ENCODE peak calls at places on chromosomes 12 and 14, in four cellular contexts. V is HepG2, M is K562, N is GM12878. P is an unnamed sample.

GRCh38 chr14:45743884-45744283 is 490.9 kb upstream of the MIS18BP1 start:
- DNase-seq in V (no peak), M (no peak), N (no peak), P (no peak)

GRCh38 chr12:54980341-54980740 is 4.2 kb downstream of the TESPA1 start:
- DNase-seq in V (no peak), M (peak), N (no peak), P (no peak)

GRCh38 chr12:59737725-59738463 is 142.1 kb downstream of the SLC16A7 start:
- DNase-seq in V (no peak), M (no peak), N (no peak), P (no peak)

GRCh38 chr14:77066555-77067172 is 31.4 kb upstream of the CIPC start:
- DNase-seq in V (no peak), M (no peak), N (no peak), P (no peak)

GRCh38 chr12:76113800-76114757 is 29.6 kb upstream of the NAP1L1 start:
- DNase-seq in V (no peak), M (peak), N (no peak), P (no peak)

GRCh38 chr12:126663304-126664094 is 1598.3 kb downstream of the AACS start:
- DNase-seq in V (peak), M (peak), N (no peak), P (no peak)

GRCh38 chr12:27236498-27236897 is 7.6 kb upstream of the STK38L start:
- DNase-seq in V (no peak), M (no peak), N (no peak), P (no peak)

GRCh38 chr12:132806857-132807256 is 21.8 kb downstream of the GOLGA3 start:
- DNase-seq in V (no peak), M (no peak), N (no peak), P (no peak)

GRCh38 chr14:72924332-72924731 is 1.9 kb upstream of the DCAF4 start:
- DNase-seq in V (peak), M (no peak), N (no peak), P (no peak)

GRCh38 chr14:21822109-21822508 is 148.5 kb upstream of the OR4E1 start:
- DNase-seq in V (no peak), M (no peak), N (no peak), P (no peak)

GRCh38 chr12:114955414-114956014 is 271.5 kb upstream of the TBX3 start:
- DNase-seq in V (no peak), M (no peak), N (no peak), P (no peak)

GRCh38 chr12:98594050-98594853 is 766 bp downstream of the SLC25A3 start:
- DNase-seq in V (no peak), M (no peak), N (no peak), P (no peak)

GRCh38 chr14:93219103-93219726 is 12.2 kb downstream of the UBR7 start:
- DNase-seq in V (peak), M (no peak), N (no peak), P (peak)

GRCh38 chr12:48980389-48980952 is 2.3 kb downstream of the WNT1 start:
- DNase-seq in V (no peak), M (peak), N (no peak), P (peak)

GRCh38 chr14:75979071-75979571 is 2.7 kb downstream of the TGFB3 start:
- DNase-seq in V (no peak), M (peak), N (no peak), P (peak)

GRCh38 chr12:10503460-10503859 is 2.2 kb upstream of the EIF2S3B start:
- DNase-seq in V (no peak), M (no peak), N (no peak), P (no peak)

GRCh38 chr12:68665016-68665569 is 21.7 kb upstream of the NUP107 start:
- DNase-seq in V (no peak), M (no peak), N (no peak), P (no peak)

GRCh38 chr12:95215925-95216324 is 1.3 kb downstream of the FGD6 start:
- DNase-seq in V (peak), M (no peak), N (no peak), P (no peak)

GRCh38 chr14:71758198-71758955 is 173.9 kb upstream of the RGS6 start:
- DNase-seq in V (no peak), M (no peak), N (no peak), P (no peak)

GRCh38 chr14:72952171-72952570 is 25.9 kb downstream of the DCAF4 start:
- DNase-seq in V (no peak), M (no peak), N (no peak), P (no peak)

GRCh38 chr12:29023436-29024076 is 125.5 kb upstream of the FAR2 start:
- DNase-seq in V (no peak), M (no peak), N (no peak), P (no peak)

GRCh38 chr14:74238974-74239847 is at the start of gene VSX2:
- DNase-seq in V (no peak), M (no peak), N (no peak), P (peak)

GRCh38 chr14:58427289-58428010 is at the start of the genes KIAA0586 and TIMM9:
- DNase-seq in V (peak), M (peak), N (peak), P (peak)

GRCh38 chr12:110721570-110721969 is 21.1 kb downstream of the PPP1CC start:
- DNase-seq in V (no peak), M (no peak), N (no peak), P (no peak)

GRCh38 chr14:64682173-64682710 is 22.0 kb upstream of the PLEKHG3 start:
- DNase-seq in V (no peak), M (no peak), N (no peak), P (peak)

GRCh38 chr14:61516957-61517356 is 178.4 kb upstream of the HIF1A start:
- DNase-seq in V (no peak), M (no peak), N (no peak), P (no peak)

GRCh38 chr12:39406257-39406656 is 36.7 kb downstream of the KIF21A start:
- DNase-seq in V (no peak), M (no peak), N (no peak), P (no peak)

GRCh38 chr12:6573001-6573400 is 4.9 kb upstream of the NOP2 start:
- DNase-seq in V (no peak), M (no peak), N (no peak), P (no peak)

GRCh38 chr14:49194067-49194466 is 392.1 kb downstream of the RPS29 start:
- DNase-seq in V (no peak), M (no peak), N (no peak), P (no peak)

GRCh38 chr12:6538420-6539275 is 4.3 kb downstream of the GAPDH start:
- DNase-seq in V (peak), M (no peak), N (no peak), P (no peak)

GRCh38 chr12:53056901-53057300 is 7.0 kb downstream of the TNS2 start:
- DNase-seq in V (no peak), M (no peak), N (no peak), P (no peak)

GRCh38 chr12:56529656-56530055 is 8.0 kb downstream of the RBMS2 start:
- DNase-seq in V (no peak), M (no peak), N (no peak), P (no peak)

DNA sequence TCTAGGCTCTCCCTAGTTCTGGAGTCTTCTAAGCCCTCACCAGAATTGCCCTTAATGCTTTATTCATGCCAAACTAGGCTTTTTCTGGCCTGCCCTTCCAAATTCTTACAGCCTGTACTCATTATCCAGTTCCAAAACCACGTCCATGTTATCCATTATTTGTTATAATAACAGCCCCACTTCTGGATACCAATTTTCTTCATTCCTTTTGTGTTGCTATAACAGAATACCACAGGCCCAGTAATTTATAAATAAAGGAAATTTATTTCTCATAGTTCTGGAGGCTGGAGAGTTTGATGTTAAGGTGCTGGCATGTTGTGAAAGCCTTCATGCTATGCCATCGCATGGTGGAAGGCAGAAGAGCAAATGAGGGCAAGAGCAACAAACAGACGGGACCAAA is 68.0 kb upstream of the AMIGO2 start:
- DNase-seq in V (no peak), M (no peak), N (no peak), P (no peak)
- TF ChIP-seq CREM in V (no peak), M (no peak), N (no peak), P (no peak)

GRCh38 chr14:39682563-39682962 is 250.3 kb upstream of the FBXO33 start:
- DNase-seq in V (no peak), M (no peak), N (no peak), P (no peak)
- TF ChIP-seq CREM in V (no peak), M (no peak), N (no peak), P (no peak)

GRCh38 chr14:98955741-98956070 is 316.3 kb downstream of the BCL11B start:
- DNase-seq in V (no peak), M (no peak), N (no peak), P (no peak)

GRCh38 chr14:98952595-98953325 is 319.2 kb downstream of the BCL11B start:
- DNase-seq in V (no peak), M (no peak), N (no peak), P (no peak)

GRCh38 chr14:98955036-98955740 is 316.8 kb downstream of the BCL11B start:
- DNase-seq in V (no peak), M (no peak), N (no peak), P (no peak)

GRCh38 chr14:98954347-98955000 is 317.5 kb downstream of the BCL11B start:
- DNase-seq in V (no peak), M (no peak), N (no peak), P (no peak)

DNA sequence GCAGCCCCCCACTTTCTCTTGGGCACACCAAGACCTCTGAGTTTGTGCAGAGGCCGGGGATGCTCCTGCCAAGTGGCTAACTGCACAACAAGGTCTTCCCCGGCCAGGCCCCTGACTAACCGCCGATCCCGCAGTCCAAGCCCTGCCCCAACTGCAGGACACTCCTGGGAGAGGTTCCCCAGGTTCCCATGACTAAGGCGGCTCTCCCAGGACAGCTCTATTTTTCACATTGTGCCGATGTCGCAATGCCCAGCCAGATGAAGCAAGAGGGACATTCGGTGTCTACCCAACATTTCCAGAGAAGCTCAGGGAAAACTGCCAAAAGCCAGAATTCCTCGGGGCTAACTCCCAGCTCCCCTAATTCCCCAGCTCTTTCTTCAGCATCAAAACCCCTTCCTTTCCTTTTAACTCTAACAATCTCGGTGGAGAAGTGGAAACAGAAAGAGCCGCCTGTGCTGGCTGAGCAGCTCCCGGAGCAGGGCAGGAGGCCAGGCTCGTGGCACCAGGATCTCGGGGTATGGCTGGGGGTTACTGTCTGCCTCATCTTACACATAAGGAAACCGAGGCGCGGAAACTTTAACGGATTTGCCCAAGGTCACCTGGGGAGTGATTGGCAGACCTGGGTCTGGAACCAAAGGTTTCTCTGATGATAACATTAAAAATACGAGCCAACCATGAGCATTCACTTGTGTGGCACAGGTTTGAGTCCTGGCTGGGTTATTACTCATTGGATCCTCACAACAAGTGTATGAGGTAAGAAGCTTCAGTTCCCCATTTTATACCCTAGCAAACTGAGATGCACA is 318.3 kb downstream of the BCL11B start:
- DNase-seq in V (no peak), M (no peak), N (no peak), P (no peak)
- TF ChIP-seq CREM in V (no peak), M (no peak), N (no peak), P (no peak)

GRCh38 chr12:85625467-85625866 is 210.7 kb downstream of the RASSF9 start:
- DNase-seq in V (no peak), M (no peak), N (no peak), P (no peak)

GRCh38 chr12:85626782-85627171 is 209.4 kb downstream of the RASSF9 start:
- DNase-seq in V (no peak), M (no peak), N (no peak), P (no peak)

GRCh38 chr12:85627584-85627983 is 208.6 kb downstream of the RASSF9 start:
- DNase-seq in V (no peak), M (no peak), N (no peak), P (no peak)

GRCh38 chr12:85623726-85624125 is 212.5 kb downstream of the RASSF9 start:
- DNase-seq in V (no peak), M (no peak), N (no peak), P (no peak)

GRCh38 chr12:85626031-85626781 is 210.0 kb downstream of the RASSF9 start:
- DNase-seq in V (no peak), M (no peak), N (no peak), P (no peak)
- TF ChIP-seq CREM in V (no peak), M (no peak), N (no peak), P (no peak)

GRCh38 chr14:104692261-104692938 is 3.0 kb downstream of the INF2 start:
- DNase-seq in V (no peak), M (no peak), N (no peak), P (no peak)
- TF ChIP-seq CREM in V (no peak), M (no peak), N (no peak), P (no peak)

GRCh38 chr12:67648306-67649164 is at the start of gene DYRK2:
- DNase-seq in V (peak), M (peak), N (no peak), P (peak)

GRCh38 chr12:67650127-67650495 is 1.6 kb downstream of the DYRK2 start:
- DNase-seq in V (no peak), M (no peak), N (no peak), P (no peak)

GRCh38 chr12:67649165-67650126 is 901 bp downstream of the DYRK2 start:
- DNase-seq in V (no peak), M (peak), N (no peak), P (peak)

GRCh38 chr12:67651380-67651695 is 2.8 kb downstream of the DYRK2 start:
- DNase-seq in V (peak), M (no peak), N (no peak), P (no peak)

DNA sequence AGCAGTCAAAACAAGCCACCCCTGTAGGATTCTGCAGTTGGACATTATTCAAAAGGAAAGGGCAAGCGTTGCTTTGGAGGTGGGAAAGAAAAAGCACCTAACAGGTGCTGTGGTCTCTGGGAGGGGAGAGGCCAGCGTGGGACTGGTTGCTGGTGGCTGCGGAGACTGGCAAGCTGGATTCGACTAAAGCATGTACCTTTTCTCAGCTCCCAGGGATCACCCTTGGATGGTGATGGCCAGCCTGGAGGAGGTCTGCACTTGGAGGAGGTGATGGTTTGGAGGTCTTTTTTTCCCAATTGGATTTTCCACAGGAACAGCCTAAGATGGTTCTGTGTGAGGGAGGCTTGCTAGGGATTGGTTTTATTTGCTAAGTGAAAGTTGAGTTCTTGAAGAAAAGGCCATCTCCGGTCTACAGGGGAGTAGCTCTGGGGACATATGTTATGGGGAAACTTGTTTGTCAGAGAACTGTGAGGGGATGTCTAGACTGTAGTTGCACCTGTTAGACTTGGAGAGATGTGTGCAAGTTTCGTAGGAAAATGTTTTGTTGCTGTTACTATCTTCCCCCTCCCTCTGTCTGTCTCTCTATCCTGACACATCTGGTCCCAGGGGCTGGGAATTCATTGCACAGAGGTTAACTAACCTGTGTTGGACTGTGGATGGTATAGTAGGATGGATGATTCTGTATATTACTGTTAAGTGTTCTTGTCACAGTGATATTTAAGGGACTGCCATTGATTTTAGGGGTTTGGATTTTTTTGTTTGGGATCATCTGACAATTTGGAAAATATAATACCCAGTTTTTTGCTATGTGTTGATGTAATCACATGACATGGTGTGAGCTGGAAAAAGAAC is 2.2 kb downstream of the DYRK2 start:
- DNase-seq in V (no peak), M (no peak), N (no peak), P (no peak)
- TF ChIP-seq CREM in V (no peak), M (no peak), N (no peak), P (no peak)